ENCODE peak calls at places on chromosomes 12 and 14, in five cellular contexts. S is BE2C, O is mucosa of descending colon, V is stomach, E is osteocyte. Y is an unnamed sample.

GRCh38 chr12:75660107-75660530 is 148.7 kb upstream of the KRR1 start:
- DNase-seq in S (no peak), O (no peak), V (no peak), E (no peak), Y (no peak)

GRCh38 chr14:92122761-92123160 is 992 bp downstream of the CPSF2 start:
- DNase-seq in S (no peak), O (no peak), V (no peak), E (no peak), Y (no peak)

GRCh38 chr12:63150255-63151060 is 543 bp downstream of the AVPR1A start:
- DNase-seq in S (no peak), O (peak; percentile 27), V (no peak), E (no peak), Y (peak; percentile 68)

GRCh38 chr12:27965966-27966365 is 6.6 kb downstream of the PTHLH start:
- DNase-seq in S (no peak), O (no peak), V (no peak), E (no peak), Y (no peak)

GRCh38 chr12:99983721-99984258 is 946 bp downstream of the ANKS1B start:
- DNase-seq in S (no peak), O (no peak), V (no peak), E (no peak), Y (no peak)

GRCh38 chr12:31523306-31523705 is 67.6 kb downstream of the DENND5B start:
- DNase-seq in S (no peak), O (no peak), V (no peak), E (no peak), Y (no peak)

GRCh38 chr12:4246116-4246515 is 27.4 kb upstream of the CCND2 start:
- DNase-seq in S (no peak), O (no peak), V (no peak), E (no peak), Y (no peak)

GRCh38 chr14:90114554-90114953 is 52.8 kb downstream of the KCNK13 start:
- DNase-seq in S (peak; percentile 42), O (no peak), V (no peak), E (no peak), Y (no peak)

GRCh38 chr14:28758253-28758915 is 8.2 kb upstream of the FOXG1 start:
- DNase-seq in S (no peak), O (no peak), V (no peak), E (no peak), Y (no peak)

GRCh38 chr14:90062852-90063539 is 1.2 kb downstream of the KCNK13 start:
- DNase-seq in S (no peak), O (no peak), V (no peak), E (no peak), Y (no peak)

GRCh38 chr12:74021937-74022336 is 515.7 kb upstream of the ATXN7L3B start:
- DNase-seq in S (peak; percentile 65), O (no peak), V (peak; percentile 48), E (no peak), Y (peak; percentile 74)

GRCh38 chr14:36773136-36773540 is 111.5 kb downstream of the PAX9 start:
- DNase-seq in S (no peak), O (no peak), V (no peak), E (no peak), Y (no peak)

GRCh38 chr14:81388236-81388801 is 11.8 kb downstream of the STON2 start:
- DNase-seq in S (no peak), O (no peak), V (no peak), E (no peak), Y (no peak)

GRCh38 chr12:122994781-122995502 is 14.5 kb downstream of the ARL6IP4 start:
- DNase-seq in S (peak; percentile 5), O (no peak), V (no peak), E (no peak), Y (no peak)

GRCh38 chr12:11959117-11959823 is 111.5 kb upstream of the BCL2L14 start:
- DNase-seq in S (no peak), O (no peak), V (no peak), E (no peak), Y (no peak)

GRCh38 chr12:10363922-10364838 is 25.7 kb downstream of the KLRK1 start:
- DNase-seq in S (no peak), O (peak; percentile 69), V (peak; percentile 40), E (no peak), Y (no peak)

GRCh38 chr12:111312016-111312415 is 56.9 kb downstream of the PHETA1 start:
- DNase-seq in S (no peak), O (no peak), V (no peak), E (no peak), Y (no peak)

GRCh38 chr14:23112359-23113178 is 6.5 kb downstream of the CEBPE start:
- DNase-seq in S (no peak), O (no peak), V (no peak), E (no peak), Y (no peak)

GRCh38 chr12:19238520-19238919 is 109.0 kb downstream of the PLEKHA5 start:
- DNase-seq in S (no peak), O (no peak), V (no peak), E (no peak), Y (no peak)

GRCh38 chr14:35991356-35991755 is 165.2 kb downstream of the BRMS1L start:
- DNase-seq in S (no peak), O (no peak), V (no peak), E (no peak), Y (no peak)

GRCh38 chr14:50697659-50698290 is 29.7 kb upstream of the SAV1 start:
- DNase-seq in S (no peak), O (no peak), V (no peak), E (no peak), Y (no peak)

GRCh38 chr12:47353508-47353907 is 273.7 kb upstream of the AMIGO2 start:
- DNase-seq in S (no peak), O (no peak), V (no peak), E (no peak), Y (no peak)
- TF ChIP-seq CTCF in S (no peak), O (no peak), V (no peak), E (no peak), Y (no peak)

GRCh38 chr12:78232756-78233155 is 402.1 kb downstream of the NAV3 start:
- DNase-seq in S (no peak), O (no peak), V (no peak), E (no peak), Y (no peak)

GRCh38 chr12:78226763-78227162 is 396.1 kb downstream of the NAV3 start:
- DNase-seq in S (no peak), O (no peak), V (no peak), E (no peak), Y (no peak)

GRCh38 chr12:78224154-78224553 is 393.5 kb downstream of the NAV3 start:
- DNase-seq in S (no peak), O (no peak), V (no peak), E (no peak), Y (no peak)

GRCh38 chr12:78229491-78230209 is 399.0 kb downstream of the NAV3 start:
- DNase-seq in S (peak; percentile 62), O (no peak), V (no peak), E (no peak), Y (peak; percentile 49)
- TF ChIP-seq CTCF in S (peak; percentile 94), O (peak; percentile 44), V (no peak), E (peak; percentile 63), Y (peak; percentile 73)

DNA sequence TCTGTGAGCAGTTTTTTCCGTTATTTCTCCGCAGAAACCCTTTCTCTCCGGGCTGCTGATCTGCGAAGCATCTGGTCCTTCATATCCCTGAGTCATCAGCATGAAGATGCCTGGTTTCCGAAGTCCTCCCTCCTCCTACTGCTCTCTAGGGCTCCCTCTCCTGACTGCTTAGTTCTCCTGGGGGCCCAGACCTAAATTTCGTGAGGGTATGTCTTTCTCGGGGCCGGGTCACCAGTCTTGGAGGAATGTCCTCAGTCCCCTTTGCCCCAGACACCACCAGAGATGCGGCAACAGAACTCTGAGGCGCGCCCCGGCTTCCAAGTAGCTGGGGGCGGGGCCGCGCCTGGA is 622 bp upstream of the BICDL1 start:
- DNase-seq in S (no peak), O (no peak), V (no peak), E (no peak), Y (no peak)
- TF ChIP-seq CTCF in S (peak; percentile 48), O (no peak), V (no peak), E (peak; percentile 24), Y (no peak)

GRCh38 chr12:92927055-92927435 is 2.0 kb downstream of the EEA1 start:
- DNase-seq in S (peak; percentile 29), O (no peak), V (no peak), E (no peak), Y (no peak)
- TF ChIP-seq CTCF in S (peak; percentile 43), O (no peak), V (no peak), E (peak; percentile 48), Y (no peak)

DNA sequence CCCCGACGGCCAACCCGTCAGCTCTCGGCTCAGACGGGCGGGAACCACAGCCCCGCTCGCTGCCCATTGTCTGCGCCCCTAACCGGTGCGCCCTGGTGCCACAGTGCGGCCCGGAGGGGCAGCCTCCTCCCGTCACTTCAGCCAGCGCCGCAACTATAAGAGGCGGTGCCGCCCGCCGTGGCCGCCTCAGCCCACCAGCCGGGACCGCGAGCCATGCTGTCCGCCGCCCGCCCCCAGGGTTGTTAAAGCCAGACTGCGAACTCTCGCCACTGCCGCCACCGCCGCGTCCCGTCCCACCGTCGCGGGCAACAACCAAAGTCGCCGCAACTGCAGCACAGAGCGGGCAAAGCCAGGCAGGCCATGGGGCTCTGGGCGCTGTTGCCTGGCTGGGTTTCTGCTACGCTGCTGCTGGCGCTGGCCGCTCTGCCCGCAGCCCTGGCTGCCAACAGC is at the start of gene WNT1:
- DNase-seq in S (peak; percentile 24), O (no peak), V (no peak), E (no peak), Y (peak; percentile 52)
- TF ChIP-seq CTCF in S (no peak), O (no peak), V (no peak), E (peak; percentile 38), Y (peak; percentile 32)

GRCh38 chr14:97180304-97181200 is 383.4 kb downstream of the VRK1 start:
- DNase-seq in S (peak; percentile 15), O (no peak), V (no peak), E (no peak), Y (no peak)

GRCh38 chr14:97179573-97179972 is 382.4 kb downstream of the VRK1 start:
- DNase-seq in S (no peak), O (no peak), V (no peak), E (no peak), Y (no peak)

GRCh38 chr14:97187916-97188315 is 390.7 kb downstream of the VRK1 start:
- DNase-seq in S (no peak), O (no peak), V (no peak), E (no peak), Y (no peak)

DNA sequence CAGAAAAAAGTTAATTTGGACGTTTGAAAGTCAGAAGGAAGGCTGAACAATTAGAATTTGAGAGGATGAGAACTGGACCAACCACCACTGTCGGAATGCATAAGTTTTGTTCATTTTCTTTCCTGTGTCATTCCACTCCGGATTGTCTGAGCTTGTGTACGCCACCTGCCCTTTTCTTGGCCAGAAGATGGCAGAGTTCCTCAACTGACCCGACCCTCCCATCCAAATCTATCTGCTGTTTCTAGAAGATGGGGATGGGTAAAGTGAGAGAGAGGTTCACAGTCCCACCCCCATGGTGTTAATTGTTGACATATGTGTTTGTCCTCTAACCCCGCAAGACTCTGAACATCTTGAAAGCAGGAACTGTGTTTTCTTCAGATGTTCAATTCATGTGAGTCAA is 388.0 kb downstream of the VRK1 start:
- DNase-seq in S (no peak), O (no peak), V (no peak), E (no peak), Y (peak; percentile 12)
- TF ChIP-seq CTCF in S (peak; percentile 47), O (no peak), V (no peak), E (no peak), Y (peak; percentile 48)

GRCh38 chr12:131229426-131230339 is 276.0 kb downstream of the ADGRD1 start:
- DNase-seq in S (peak; percentile 80), O (no peak), V (no peak), E (no peak), Y (no peak)
- TF ChIP-seq CTCF in S (peak; percentile 40), O (no peak), V (no peak), E (no peak), Y (no peak)

Y was measured in nephron progenitor cell.